ENCODE peak calls at places on chromosomes 16 and 17, in ten cellular contexts. U, B, N, O, D, J, S, F, P and R are unnamed samples.

GRCh38 chr17:77634710-77635109 is 323.8 kb upstream of the TNRC6C start:
- DNase-seq in U (no peak), B (no peak), N (no peak), O (peak), D (no peak), J (no peak), S (no peak), F (no peak), P (no peak), R (no peak)

GRCh38 chr16:7399296-7399695 is 66.7 kb downstream of the RBFOX1 start:
- DNase-seq in U (no peak), B (no peak), N (no peak), O (no peak), D (no peak), J (no peak), S (no peak), F (no peak), P (no peak), R (no peak)

GRCh38 chr16:57799619-57800212 is 2.6 kb downstream of the KIFC3 start:
- DNase-seq in U (no peak), B (no peak), N (no peak), O (no peak), D (no peak), J (no peak), S (no peak), F (no peak), P (no peak), R (no peak)

GRCh38 chr16:3157229-3158013 is 22.6 kb downstream of the ZNF213 start:
- DNase-seq in U (peak), B (peak), N (peak), O (peak), D (no peak), J (peak), S (peak), F (peak), P (peak), R (peak)

GRCh38 chr17:16945513-16946201 is 26.3 kb downstream of the TNFRSF13B start:
- DNase-seq in U (no peak), B (no peak), N (no peak), O (no peak), D (no peak), J (no peak), S (no peak), F (no peak), P (no peak), R (no peak)

GRCh38 chr17:70621593-70621992 is 452.3 kb downstream of the KCNJ2 start:
- DNase-seq in U (no peak), B (no peak), N (no peak), O (no peak), D (no peak), J (peak), S (peak), F (no peak), P (no peak), R (no peak)

GRCh38 chr17:27518048-27518447 is 61.8 kb downstream of the KSR1 start:
- DNase-seq in U (no peak), B (no peak), N (no peak), O (no peak), D (no peak), J (no peak), S (no peak), F (no peak), P (no peak), R (no peak)

GRCh38 chr17:72111374-72111773 is 9.4 kb upstream of the SOX9 start:
- DNase-seq in U (no peak), B (no peak), N (no peak), O (no peak), D (no peak), J (no peak), S (no peak), F (no peak), P (no peak), R (no peak)

GRCh38 chr17:32152130-32152529 is 9.8 kb downstream of the RHOT1 start:
- DNase-seq in U (no peak), B (no peak), N (no peak), O (no peak), D (no peak), J (no peak), S (no peak), F (no peak), P (no peak), R (no peak)

GRCh38 chr16:73306901-73307413 is 259.0 kb upstream of the ZFHX3 start:
- DNase-seq in U (no peak), B (no peak), N (no peak), O (no peak), D (no peak), J (no peak), S (no peak), F (no peak), P (no peak), R (no peak)

GRCh38 chr17:53472586-53472985 is 350.1 kb upstream of the KIF2B start:
- DNase-seq in U (no peak), B (no peak), N (no peak), O (no peak), D (no peak), J (peak), S (peak), F (no peak), P (no peak), R (no peak)

GRCh38 chr17:45394001-45394912 is 38.4 kb downstream of the ARHGAP27 start:
- DNase-seq in U (no peak), B (no peak), N (no peak), O (no peak), D (no peak), J (no peak), S (no peak), F (no peak), P (no peak), R (no peak)

GRCh38 chr17:45396496-45397205 is 36.0 kb downstream of the ARHGAP27 start:
- DNase-seq in U (no peak), B (no peak), N (no peak), O (no peak), D (no peak), J (no peak), S (no peak), F (no peak), P (no peak), R (no peak)

GRCh38 chr17:45393477-45393876 is 39.2 kb downstream of the ARHGAP27 start:
- DNase-seq in U (no peak), B (no peak), N (no peak), O (no peak), D (no peak), J (no peak), S (no peak), F (no peak), P (no peak), R (no peak)

GRCh38 chr17:45395569-45396415 is 36.9 kb downstream of the ARHGAP27 start:
- DNase-seq in U (no peak), B (no peak), N (no peak), O (no peak), D (no peak), J (no peak), S (no peak), F (no peak), P (no peak), R (no peak)

GRCh38 chr17:45394913-45395568 is 37.6 kb downstream of the ARHGAP27 start:
- DNase-seq in U (peak), B (no peak), N (peak), O (peak), D (peak), J (peak), S (peak), F (peak), P (peak), R (no peak)
- TF ChIP-seq CTCF in U (peak), B (peak), N (peak), O (peak), D (peak), J (peak), S (peak), F (peak), P (peak), R (peak)

GRCh38 chr16:71803305-71803690 is 5.3 kb downstream of the AP1G1 start:
- DNase-seq in U (no peak), B (no peak), N (no peak), O (no peak), D (no peak), J (no peak), S (no peak), F (no peak), P (no peak), R (no peak)
- TF ChIP-seq CTCF in U (no peak), B (no peak), N (no peak), O (no peak), D (no peak), J (no peak), S (no peak), F (no peak), P (no peak), R (no peak)

GRCh38 chr17:14902803-14903202 is 362.3 kb downstream of the PMP22 start:
- DNase-seq in U (no peak), B (no peak), N (no peak), O (no peak), D (no peak), J (no peak), S (no peak), F (no peak), P (no peak), R (no peak)
- TF ChIP-seq CTCF in U (no peak), B (no peak), N (no peak), O (no peak), D (no peak), J (no peak), S (no peak), F (no peak), P (no peak), R (no peak)

DNA sequence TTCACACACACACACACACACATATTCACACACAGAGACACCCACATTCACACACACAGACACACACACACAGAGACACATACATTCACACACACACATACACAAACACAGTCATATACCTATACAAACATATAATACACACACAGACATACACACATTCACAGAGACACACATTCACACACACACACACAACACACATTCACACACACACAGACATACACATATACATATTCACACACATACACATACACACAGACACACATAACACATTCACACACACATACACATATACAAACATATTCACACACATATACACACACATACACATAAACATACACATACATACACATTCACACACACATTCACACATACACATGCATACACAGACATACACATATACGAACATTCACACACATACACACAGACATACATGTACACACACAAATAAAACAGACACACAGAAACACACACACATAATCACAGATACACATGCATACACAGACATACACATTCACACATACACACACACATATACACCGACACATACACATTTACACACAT is 7.9 kb downstream of the PRCD start:
- DNase-seq in U (no peak), B (no peak), N (no peak), O (no peak), D (no peak), J (no peak), S (no peak), F (no peak), P (no peak), R (no peak)
- TF ChIP-seq CTCF in U (no peak), B (no peak), N (no peak), O (no peak), D (no peak), J (no peak), S (no peak), F (no peak), P (no peak), R (no peak)

DNA sequence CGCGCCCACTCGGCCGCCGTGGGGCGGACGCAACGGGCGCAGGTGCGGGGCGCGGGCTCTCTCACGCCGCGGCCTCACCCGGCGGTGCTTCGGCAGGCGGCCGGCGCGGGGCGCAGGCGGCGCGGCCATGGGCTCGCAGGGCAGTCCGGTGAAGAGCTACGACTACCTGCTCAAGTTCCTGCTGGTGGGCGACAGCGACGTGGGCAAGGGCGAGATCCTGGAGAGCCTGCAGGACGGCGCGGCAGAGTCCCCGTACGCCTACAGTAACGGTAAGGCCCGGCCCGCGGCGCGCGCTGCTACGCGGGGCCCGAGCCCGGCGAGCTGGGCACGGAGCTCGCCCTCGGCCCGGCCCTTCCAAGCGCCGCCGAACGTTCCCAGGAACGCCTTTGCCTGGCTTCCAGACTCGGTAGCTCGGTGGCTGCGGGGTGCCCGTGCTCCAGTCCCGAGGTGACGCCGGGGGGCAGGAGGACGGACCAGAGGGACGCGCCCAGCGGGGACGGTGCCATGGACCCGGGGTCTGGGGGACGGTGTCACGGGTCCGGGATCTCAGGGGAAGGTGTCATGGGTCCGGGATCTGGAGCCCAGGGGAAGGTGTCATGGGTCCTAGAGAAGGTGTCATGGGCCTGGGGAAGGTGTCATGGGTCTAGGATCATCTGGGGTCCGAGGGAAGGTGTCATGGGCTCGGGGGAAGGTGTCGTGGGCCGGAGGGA is 454 bp downstream of the RAB40C start:
- DNase-seq in U (peak), B (no peak), N (peak), O (no peak), D (no peak), J (peak), S (peak), F (no peak), P (no peak), R (no peak)
- TF ChIP-seq CTCF in U (no peak), B (no peak), N (no peak), O (peak), D (no peak), J (no peak), S (no peak), F (no peak), P (no peak), R (no peak)

GRCh38 chr17:34892864-34893263 is 68.4 kb downstream of the CCT6B start:
- DNase-seq in U (no peak), B (no peak), N (peak), O (peak), D (peak), J (peak), S (no peak), F (no peak), P (no peak), R (no peak)
- TF ChIP-seq CTCF in U (no peak), B (no peak), N (peak), O (peak), D (peak), J (peak), S (peak), F (peak), P (peak), R (no peak)

GRCh38 chr16:82699262-82699661 is 72.5 kb downstream of the CDH13 start:
- DNase-seq in U (no peak), B (no peak), N (no peak), O (no peak), D (no peak), J (no peak), S (no peak), F (no peak), P (no peak), R (no peak)
- TF ChIP-seq CTCF in U (no peak), B (no peak), N (no peak), O (no peak), D (no peak), J (no peak), S (no peak), F (no peak), P (no peak), R (no peak)